ENCODE peak calls at places on chromosomes 7 and 10, in four cellular contexts. W is central memory CD4-positive, alpha-beta T cell; U is H54; E is left lung. X is an unnamed sample.

GRCh38 chr7:127968547-127968946 is 62.7 kb downstream of the LRRC4 start:
- DNase-seq in W (no peak), U (no peak), E (no peak), X (no peak)

GRCh38 chr7:545470-545869 is 25.8 kb upstream of the PDGFA start:
- DNase-seq in W (no peak), U (no peak), E (peak; percentile 34), X (peak; percentile 21)

GRCh38 chr7:17083392-17084165 is 201.8 kb upstream of the AGR3 start:
- DNase-seq in W (no peak), U (no peak), E (no peak), X (no peak)

GRCh38 chr10:62083413-62083794 is 181.9 kb downstream of the ARID5B start:
- DNase-seq in W (peak; percentile 35), U (no peak), E (no peak), X (no peak)

GRCh38 chr10:102504179-102504975 is 605 bp downstream of the SUFU start:
- DNase-seq in W (peak; percentile 36), U (no peak), E (peak; percentile 84), X (peak; percentile 82)

GRCh38 chr7:136066304-136067143 is 89.4 kb upstream of the MTPN start:
- DNase-seq in W (no peak), U (no peak), E (no peak), X (no peak)

GRCh38 chr10:115022754-115023153 is 70.4 kb upstream of the ATRNL1 start:
- DNase-seq in W (no peak), U (no peak), E (no peak), X (no peak)

GRCh38 chr10:90751107-90751997 is 106.5 kb downstream of the HTR7 start:
- DNase-seq in W (peak; percentile 12), U (peak; percentile 22), E (no peak), X (no peak)

GRCh38 chr7:51824050-51824449 is 507.4 kb upstream of the COBL start:
- DNase-seq in W (no peak), U (no peak), E (no peak), X (no peak)

GRCh38 chr7:44052771-44053365 is 8.4 kb downstream of the DBNL start:
- DNase-seq in W (no peak), U (no peak), E (no peak), X (peak; percentile 38)

GRCh38 chr10:89207181-89207800 is at the start of gene CH25H:
- DNase-seq in W (peak; percentile 25), U (peak; percentile 61), E (peak; percentile 91), X (peak; percentile 85)

GRCh38 chr10:121552746-121553145 is 45.5 kb downstream of the FGFR2 start:
- DNase-seq in W (no peak), U (no peak), E (no peak), X (no peak)

GRCh38 chr10:35555962-35556930 is 48.9 kb upstream of the GJD4 start:
- DNase-seq in W (no peak), U (peak; percentile 39), E (no peak), X (no peak)

GRCh38 chr10:28991326-28991725 is 297.5 kb upstream of the LYZL1 start:
- DNase-seq in W (no peak), U (peak; percentile 32), E (no peak), X (peak; percentile 80)

GRCh38 chr7:41918597-41918996 is 215.7 kb upstream of the INHBA start:
- DNase-seq in W (no peak), U (no peak), E (no peak), X (no peak)

GRCh38 chr7:13946181-13946580 is 43.3 kb downstream of the ETV1 start:
- DNase-seq in W (no peak), U (no peak), E (no peak), X (no peak)

GRCh38 chr7:113015038-113015645 is 71.5 kb downstream of the GPR85 start:
- DNase-seq in W (no peak), U (no peak), E (no peak), X (no peak)

GRCh38 chr7:132575987-132576722 is at the start of gene PLXNA4:
- DNase-seq in W (no peak), U (no peak), E (peak; percentile 68), X (peak; percentile 75)

GRCh38 chr10:14036233-14036632 is 294.5 kb downstream of the FRMD4A start:
- DNase-seq in W (no peak), U (no peak), E (no peak), X (no peak)

GRCh38 chr10:109892885-109893284 is 30.4 kb downstream of the XPNPEP1 start:
- DNase-seq in W (no peak), U (no peak), E (no peak), X (no peak)